ENCODE peak calls at places on chromosome 18, in four cellular contexts. One of them, this sample, is unnamed.

GRCh38 chr18:22900558-22901183 is 32.5 kb upstream of the RBBP8 start:
- DNase-seq in WERI-Rb-1: no peak
- DNase-seq in tibial nerve: no peak
- DNase-seq in cardiac muscle cell: peak; percentile 39
- DNase-seq in this sample: no peak

GRCh38 chr18:29226201-29226600 is 1049.3 kb upstream of the CDH2 start:
- DNase-seq in WERI-Rb-1: no peak
- DNase-seq in tibial nerve: no peak
- DNase-seq in cardiac muscle cell: no peak
- DNase-seq in this sample: no peak

GRCh38 chr18:23884712-23885375 is 129.7 kb upstream of the TTC39C start:
- DNase-seq in WERI-Rb-1: peak; percentile 19
- DNase-seq in tibial nerve: peak; percentile 34
- DNase-seq in cardiac muscle cell: no peak
- DNase-seq in this sample: no peak

GRCh38 chr18:10168477-10168876 is 254.7 kb downstream of the VAPA start:
- DNase-seq in WERI-Rb-1: no peak
- DNase-seq in tibial nerve: no peak
- DNase-seq in cardiac muscle cell: no peak
- DNase-seq in this sample: no peak

GRCh38 chr18:75624836-75625235 is 197.3 kb upstream of the SMIM21 start:
- DNase-seq in WERI-Rb-1: no peak
- DNase-seq in tibial nerve: no peak
- DNase-seq in cardiac muscle cell: no peak
- DNase-seq in this sample: no peak

GRCh38 chr18:63363951-63364350 is 3.1 kb downstream of the KDSR start:
- DNase-seq in WERI-Rb-1: no peak
- DNase-seq in tibial nerve: no peak
- DNase-seq in cardiac muscle cell: no peak
- DNase-seq in this sample: no peak

GRCh38 chr18:23106575-23106974 is 28.7 kb upstream of the CABLES1 start:
- DNase-seq in WERI-Rb-1: no peak
- DNase-seq in tibial nerve: no peak
- DNase-seq in cardiac muscle cell: no peak
- DNase-seq in this sample: no peak

GRCh38 chr18:39448942-39449341 is 1883.3 kb upstream of the CELF4 start:
- DNase-seq in WERI-Rb-1: no peak
- DNase-seq in tibial nerve: no peak
- DNase-seq in cardiac muscle cell: no peak
- DNase-seq in this sample: no peak

GRCh38 chr18:45588831-45589558 is 26.3 kb upstream of the SLC14A2 start:
- DNase-seq in WERI-Rb-1: no peak
- DNase-seq in tibial nerve: no peak
- DNase-seq in cardiac muscle cell: no peak
- DNase-seq in this sample: no peak

GRCh38 chr18:11183621-11184020 is 34.3 kb upstream of the PIEZO2 start:
- DNase-seq in WERI-Rb-1: no peak
- DNase-seq in tibial nerve: no peak
- DNase-seq in cardiac muscle cell: no peak
- DNase-seq in this sample: no peak

GRCh38 chr18:73646772-73647171 is 500.9 kb downstream of the FBXO15 start:
- DNase-seq in WERI-Rb-1: no peak
- DNase-seq in tibial nerve: no peak
- DNase-seq in cardiac muscle cell: no peak
- DNase-seq in this sample: no peak
- H3K4me3 ChIP-seq in WERI-Rb-1: no peak overlapping the region
- H3K4me3 ChIP-seq in tibial nerve: no peak overlapping the region
- H3K4me3 ChIP-seq in cardiac muscle cell: no peak overlapping the region
- H3K4me3 ChIP-seq in this sample: no peak overlapping the region

GRCh38 chr18:21820811-21821143 is 80.2 kb downstream of the MIB1 start:
- DNase-seq in WERI-Rb-1: no peak
- DNase-seq in tibial nerve: no peak
- DNase-seq in cardiac muscle cell: no peak
- DNase-seq in this sample: no peak

GRCh38 chr18:21815101-21815500 is 74.5 kb downstream of the MIB1 start:
- DNase-seq in WERI-Rb-1: no peak
- DNase-seq in tibial nerve: no peak
- DNase-seq in cardiac muscle cell: no peak
- DNase-seq in this sample: no peak

GRCh38 chr18:21826196-21826595 is 85.6 kb downstream of the MIB1 start:
- DNase-seq in WERI-Rb-1: no peak
- DNase-seq in tibial nerve: no peak
- DNase-seq in cardiac muscle cell: peak; percentile 47
- DNase-seq in this sample: no peak

GRCh38 chr18:21823848-21824247 is 83.3 kb downstream of the MIB1 start:
- DNase-seq in WERI-Rb-1: no peak
- DNase-seq in tibial nerve: no peak
- DNase-seq in cardiac muscle cell: no peak
- DNase-seq in this sample: no peak

DNA sequence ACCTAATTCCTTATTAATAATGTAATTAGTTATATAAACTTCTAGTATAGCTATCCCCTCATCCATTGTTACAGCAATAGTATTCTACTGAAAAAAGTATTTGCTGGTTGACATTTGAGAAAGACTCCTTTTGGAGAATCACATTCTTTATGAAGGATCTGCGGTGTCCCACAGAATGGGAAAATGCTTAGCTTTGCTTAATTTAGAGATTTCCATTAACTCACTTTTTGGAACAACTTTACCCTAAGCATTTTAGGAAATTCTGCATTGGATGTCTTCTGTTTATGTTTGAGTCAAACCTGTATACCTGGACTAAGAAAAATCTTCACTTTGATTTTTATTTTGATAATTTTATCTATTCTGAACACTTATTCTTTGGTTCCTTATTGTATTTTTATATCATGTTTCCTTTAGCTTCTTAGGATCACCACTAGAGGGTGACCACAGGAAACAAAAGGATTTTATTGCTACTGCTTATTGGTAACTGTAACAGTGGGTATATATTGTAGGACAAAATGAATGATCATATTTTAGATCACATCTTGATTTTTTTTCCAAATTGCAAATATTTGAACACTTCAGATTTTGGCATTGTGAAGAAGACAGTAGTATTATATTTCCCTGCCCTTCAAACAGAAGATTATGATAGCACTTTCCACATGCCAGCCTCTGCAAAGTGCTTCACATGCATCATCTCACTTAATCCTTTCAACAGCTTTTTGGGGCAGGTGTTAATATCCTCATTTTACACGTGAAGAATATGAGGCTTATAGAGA is 79.6 kb downstream of the MIB1 start:
- DNase-seq in WERI-Rb-1: no peak
- DNase-seq in tibial nerve: no peak
- DNase-seq in cardiac muscle cell: peak; percentile 38
- DNase-seq in this sample: no peak
- H3K36me3 ChIP-seq in WERI-Rb-1: peaks cover 72% of the 10 kb centered on the region
- H3K36me3 ChIP-seq in tibial nerve: no peaks in the 10 kb centered on the region
- H3K36me3 ChIP-seq in cardiac muscle cell: peaks cover 25% of the 10 kb centered on the region
- H3K36me3 ChIP-seq in this sample: no peaks in the 10 kb centered on the region

DNA sequence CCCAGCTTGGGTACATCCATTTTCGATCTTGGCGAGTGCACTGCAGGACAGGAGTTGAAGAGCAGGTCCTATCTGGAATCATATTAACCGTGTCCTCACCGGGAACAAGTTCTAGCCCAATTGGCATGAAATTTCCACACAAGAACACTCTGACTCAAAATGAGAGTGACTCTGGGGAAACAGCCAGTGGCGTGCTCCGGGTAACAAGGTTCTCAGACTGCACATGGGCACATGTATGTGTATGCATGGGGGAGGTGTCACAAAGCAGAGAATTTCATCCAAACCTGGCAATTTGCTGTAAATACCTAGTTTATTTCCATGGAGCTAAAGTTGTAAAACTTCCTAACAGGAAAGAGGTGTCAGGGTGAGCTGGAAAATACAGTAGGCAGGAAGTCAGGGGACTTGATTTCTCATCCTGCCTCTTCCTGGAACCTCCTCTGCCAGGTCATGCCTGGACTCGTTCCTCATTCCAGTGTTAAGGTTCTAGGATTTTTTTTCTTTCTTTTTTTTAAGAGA is 1.7 kb downstream of the TUBB6 start:
- DNase-seq in WERI-Rb-1: no peak
- DNase-seq in tibial nerve: no peak
- DNase-seq in cardiac muscle cell: no peak
- DNase-seq in this sample: no peak
- H3K4me3 ChIP-seq in WERI-Rb-1: no peak overlapping the region
- H3K4me3 ChIP-seq in tibial nerve: peak overlapping the region; percentile 84
- H3K4me3 ChIP-seq in cardiac muscle cell: peak overlapping the region; percentile 70
- H3K4me3 ChIP-seq in this sample: no peak overlapping the region

GRCh38 chr18:49486959-49487710 is at the start of gene C18orf32:
- DNase-seq in WERI-Rb-1: peak; percentile 98
- DNase-seq in tibial nerve: peak; percentile 86
- DNase-seq in cardiac muscle cell: peak; percentile 94
- DNase-seq in this sample: peak; percentile 97

GRCh38 chr18:49491534-49491856 is 4.5 kb upstream of the C18orf32 start:
- DNase-seq in WERI-Rb-1: no peak
- DNase-seq in tibial nerve: no peak
- DNase-seq in cardiac muscle cell: no peak
- DNase-seq in this sample: no peak

GRCh38 chr18:49486617-49486958 is 446 bp downstream of the C18orf32 start:
- DNase-seq in WERI-Rb-1: no peak
- DNase-seq in tibial nerve: no peak
- DNase-seq in cardiac muscle cell: no peak
- DNase-seq in this sample: no peak

GRCh38 chr18:49490246-49490762 is 3.3 kb upstream of the C18orf32 start:
- DNase-seq in WERI-Rb-1: no peak
- DNase-seq in tibial nerve: no peak
- DNase-seq in cardiac muscle cell: no peak
- DNase-seq in this sample: no peak

DNA sequence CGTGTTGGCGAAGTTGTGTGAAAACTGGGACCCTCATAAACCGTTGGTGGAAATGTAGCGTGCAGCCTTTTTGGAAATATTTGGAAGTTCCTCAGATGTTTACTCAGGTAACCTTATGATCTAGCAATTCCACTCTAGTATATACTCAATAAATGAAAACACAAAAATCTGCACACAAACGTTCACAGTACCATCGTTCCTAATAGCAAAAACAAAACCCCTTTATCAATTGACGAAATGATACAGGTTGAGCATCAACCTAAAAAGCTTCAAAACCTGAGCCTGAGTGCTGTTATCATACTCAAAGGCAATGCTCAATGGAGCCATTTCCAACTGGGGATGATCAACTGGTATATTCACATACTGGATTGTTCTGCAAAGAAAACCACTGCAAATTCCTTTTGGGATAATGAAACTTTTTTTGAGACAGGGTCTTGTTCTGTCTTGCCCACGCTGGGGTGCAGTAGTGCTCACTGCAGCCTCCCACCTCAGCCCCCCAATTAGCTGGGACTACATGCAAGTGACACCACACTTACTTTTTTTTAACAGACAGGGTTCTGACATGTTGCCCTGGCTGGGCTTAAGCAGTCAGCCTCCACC is 777 bp upstream of the C18orf32 start:
- DNase-seq in WERI-Rb-1: no peak
- DNase-seq in tibial nerve: no peak
- DNase-seq in cardiac muscle cell: no peak
- DNase-seq in this sample: no peak
- H3K36me3 ChIP-seq in WERI-Rb-1: peaks cover 64% of the 10 kb centered on the region
- H3K36me3 ChIP-seq in tibial nerve: no peaks in the 10 kb centered on the region
- H3K36me3 ChIP-seq in cardiac muscle cell: peaks cover 39% of the 10 kb centered on the region
- H3K36me3 ChIP-seq in this sample: peaks cover 5% of the 10 kb centered on the region

DNA sequence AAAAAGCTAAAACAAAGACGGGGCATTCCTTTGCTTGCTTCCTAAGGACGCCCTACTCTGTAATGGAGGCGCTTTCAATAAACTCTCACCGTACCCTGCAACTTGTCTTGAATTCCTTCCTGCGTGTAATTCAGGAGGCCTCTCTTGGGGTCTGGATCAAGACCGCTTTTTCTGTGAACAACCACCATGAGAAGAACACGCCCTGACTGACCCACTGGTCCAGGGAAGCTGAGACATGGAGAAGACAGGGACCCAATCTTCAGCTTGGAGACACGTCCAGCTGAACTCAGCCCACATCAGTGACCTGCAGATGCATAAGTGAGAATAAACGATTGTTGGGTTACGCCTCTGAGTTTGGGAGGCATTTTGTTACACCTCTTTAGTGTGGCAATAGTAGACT is 7.8 kb upstream of the NARS1 start:
- DNase-seq in WERI-Rb-1: no peak
- DNase-seq in tibial nerve: no peak
- DNase-seq in cardiac muscle cell: no peak
- DNase-seq in this sample: no peak
- H3K4me3 ChIP-seq in WERI-Rb-1: peak overlapping the region; percentile 71
- H3K4me3 ChIP-seq in tibial nerve: no peak overlapping the region
- H3K4me3 ChIP-seq in cardiac muscle cell: no peak overlapping the region
- H3K4me3 ChIP-seq in this sample: no peak overlapping the region

GRCh38 chr18:34820360-34820759 is 110.3 kb downstream of the DTNA start:
- DNase-seq in WERI-Rb-1: no peak
- DNase-seq in tibial nerve: no peak
- DNase-seq in cardiac muscle cell: no peak
- DNase-seq in this sample: no peak
- H3K36me3 ChIP-seq in WERI-Rb-1: no peaks in the 10 kb centered on the region
- H3K36me3 ChIP-seq in tibial nerve: no peaks in the 10 kb centered on the region
- H3K36me3 ChIP-seq in cardiac muscle cell: no peaks in the 10 kb centered on the region
- H3K36me3 ChIP-seq in this sample: no peaks in the 10 kb centered on the region

GRCh38 chr18:61605376-61606067 is 272.3 kb downstream of the CDH20 start:
- DNase-seq in WERI-Rb-1: no peak
- DNase-seq in tibial nerve: no peak
- DNase-seq in cardiac muscle cell: no peak
- DNase-seq in this sample: no peak
- H3K4me3 ChIP-seq in WERI-Rb-1: no peak overlapping the region
- H3K4me3 ChIP-seq in tibial nerve: no peak overlapping the region
- H3K4me3 ChIP-seq in cardiac muscle cell: peak overlapping the region; percentile 4
- H3K4me3 ChIP-seq in this sample: no peak overlapping the region

DNA sequence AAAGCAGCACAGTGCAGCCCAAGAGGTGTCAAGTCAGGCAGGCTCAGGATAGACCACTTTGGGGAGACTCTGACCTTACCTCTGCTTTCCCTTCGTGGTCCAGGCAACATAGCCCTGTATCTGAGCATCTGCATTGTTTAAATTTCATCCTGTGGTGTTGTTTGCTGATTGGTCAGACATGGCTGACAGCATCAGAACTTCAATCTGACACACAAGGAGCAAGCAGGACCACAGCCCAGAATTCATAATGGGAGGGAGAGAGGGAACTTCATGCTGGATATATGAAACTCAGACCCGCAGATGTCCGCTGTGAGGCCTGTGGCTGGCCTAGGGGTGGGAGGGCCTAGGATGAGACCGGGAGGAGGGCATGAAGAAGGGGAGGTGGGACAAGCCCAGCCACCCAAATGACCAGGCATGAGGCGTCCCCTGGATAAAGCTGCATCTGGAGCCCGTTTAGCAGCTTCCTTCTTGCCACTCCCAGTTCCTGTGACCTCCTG is 285.6 kb downstream of the TCF4 start:
- DNase-seq in WERI-Rb-1: no peak
- DNase-seq in tibial nerve: no peak
- DNase-seq in cardiac muscle cell: no peak
- DNase-seq in this sample: no peak
- H3K36me3 ChIP-seq in WERI-Rb-1: no peaks in the 10 kb centered on the region
- H3K36me3 ChIP-seq in tibial nerve: no peaks in the 10 kb centered on the region
- H3K36me3 ChIP-seq in cardiac muscle cell: no peaks in the 10 kb centered on the region
- H3K36me3 ChIP-seq in this sample: peaks cover 1% of the 10 kb centered on the region

This sample was measured in GM06990.